ENCODE peak calls at places on chromosomes 16 and 17, in six cellular contexts. H is activated CD8-positive, alpha-beta memory T cell treated with anti-CD3 and anti-CD28 coated beads, Interleukin-2, amount 10 ng/mL, durations not matched to agents 7 days and 5 days; M is iPS-NIHi11; G is left ventricle myocardium inferior; W is lung microvascular endothelial cell; F is NCI-H1417. U is an unnamed sample.

GRCh38 chr16:73025111-73025505 is 22.8 kb downstream of the ZFHX3 start:
- DNase-seq in M (no peak), W (no peak), G (peak), F (no peak), H (no peak), U (no peak)

GRCh38 chr17:49244839-49245238 is 14.3 kb upstream of the PHOSPHO1 start:
- DNase-seq in M (no peak), H (no peak), G (no peak), W (no peak), F (no peak), U (no peak)

GRCh38 chr17:14301279-14301760 is 439 bp downstream of the HS3ST3B1 start:
- DNase-seq in H (peak), G (peak), M (no peak), W (peak), F (peak), U (peak)

GRCh38 chr16:678858-679807 is 1.1 kb upstream of the STUB1 start:
- DNase-seq in F (peak), M (peak), G (peak), W (peak), H (peak), U (peak)

GRCh38 chr17:28563475-28563874 is 7.8 kb downstream of the PIGS start:
- DNase-seq in F (no peak), W (peak), H (no peak), G (no peak), M (no peak), U (no peak)

GRCh38 chr16:1395444-1396074 is 18.9 kb downstream of the UNKL start:
- DNase-seq in W (no peak), H (no peak), G (no peak), F (no peak), M (no peak), U (no peak)

GRCh38 chr17:74780443-74781238 is 4.5 kb upstream of the NAT9 start:
- DNase-seq in F (peak), M (peak), G (no peak), W (peak), H (peak), U (peak)

GRCh38 chr17:43615330-43615729 is 46.4 kb downstream of the MEOX1 start:
- DNase-seq in F (no peak), G (no peak), W (no peak), H (no peak), M (no peak), U (no peak)

GRCh38 chr17:7855643-7856080 is 796 bp downstream of the TMEM88 start:
- DNase-seq in F (no peak), G (no peak), M (no peak), H (no peak), W (no peak), U (no peak)

GRCh38 chr16:75296606-75297005 is 45.2 kb upstream of the BCAR1 start:
- DNase-seq in G (peak), H (no peak), F (no peak), M (no peak), W (peak), U (no peak)

GRCh38 chr16:86384980-86385379 is 125.3 kb upstream of the FOXF1 start:
- DNase-seq in H (no peak), M (no peak), G (no peak), W (no peak), F (no peak), U (no peak)

GRCh38 chr17:42472709-42473521 is 14.2 kb downstream of the ATP6V0A1 start:
- DNase-seq in M (no peak), F (no peak), H (no peak), W (no peak), G (no peak), U (no peak)

GRCh38 chr17:72393553-72393952 is 272.7 kb downstream of the SOX9 start:
- DNase-seq in M (no peak), H (no peak), G (no peak), W (no peak), F (no peak), U (no peak)

GRCh38 chr17:10673318-10673717 is 16.2 kb upstream of the MYH3 start:
- DNase-seq in F (no peak), G (no peak), W (no peak), M (no peak), H (no peak), U (no peak)

GRCh38 chr16:7107436-7107835 is 225.2 kb upstream of the RBFOX1 start:
- DNase-seq in M (no peak), W (no peak), F (no peak), H (no peak), G (no peak), U (no peak)

GRCh38 chr16:15055141-15056053 is 477 bp downstream of the NTAN1 start:
- DNase-seq in W (peak), M (no peak), H (peak), G (no peak), F (peak), U (no peak)

GRCh38 chr17:16106161-16106891 is 106.7 kb downstream of the TTC19 start:
- DNase-seq in G (no peak), F (peak), W (peak), M (no peak), H (no peak), U (no peak)